ENCODE peak calls at places on chromosomes 3 and 15, in seven cellular contexts. W is H9, Q is RWPE2, V is HL-60, B is left ventricle myocardium inferior, H is PC-3, P is right lobe of liver. U is an unnamed sample.

GRCh38 chr3:160464321-160464720 is 14.7 kb upstream of the TRIM59 start:
- DNase-seq in W (no peak), Q (no peak), V (no peak), B (no peak), H (no peak), P (no peak), U (no peak)

GRCh38 chr15:49282366-49282765 is 112.3 kb downstream of the GALK2 start:
- DNase-seq in W (no peak), Q (no peak), V (no peak), B (no peak), H (no peak), P (no peak), U (no peak)

GRCh38 chr3:38496131-38496910 is at the start of gene EXOG:
- DNase-seq in W (peak; percentile 96), Q (peak; percentile 92), V (peak; percentile 95), B (peak; percentile 93), H (peak; percentile 92), P (peak; percentile 96), U (peak; percentile 98)

GRCh38 chr3:173531602-173532001 is 134.1 kb downstream of the NLGN1 start:
- DNase-seq in W (no peak), Q (no peak), V (no peak), B (no peak), H (no peak), P (no peak), U (no peak)

GRCh38 chr15:60721232-60721576 is 242.3 kb upstream of the ICE2 start:
- DNase-seq in W (no peak), Q (no peak), V (no peak), B (no peak), H (no peak), P (no peak), U (no peak)

GRCh38 chr3:126530171-126531050 is 6.5 kb downstream of the CHST13 start:
- DNase-seq in W (no peak), Q (no peak), V (peak; percentile 99), B (peak; percentile 53), H (no peak), P (peak; percentile 82), U (peak; percentile 10)

GRCh38 chr3:197426161-197426566 is 127.8 kb upstream of the DLG1 start:
- DNase-seq in W (no peak), Q (no peak), V (no peak), B (no peak), H (peak; percentile 8), P (no peak), U (no peak)

GRCh38 chr3:172519740-172520139 is 3.5 kb downstream of the TNFSF10 start:
- DNase-seq in W (no peak), Q (no peak), V (no peak), B (no peak), H (no peak), P (no peak), U (no peak)

GRCh38 chr3:157122116-157122515 is 37.8 kb downstream of the CCNL1 start:
- DNase-seq in W (no peak), Q (peak; percentile 80), V (no peak), B (no peak), H (peak; percentile 93), P (no peak), U (no peak)

GRCh38 chr15:73906346-73907017 is 19.8 kb upstream of the LOXL1 start:
- DNase-seq in W (no peak), Q (no peak), V (no peak), B (no peak), H (no peak), P (no peak), U (no peak)

GRCh38 chr3:88149516-88150362 is at the start of gene C3orf38:
- DNase-seq in W (peak; percentile 90), Q (peak; percentile 89), V (peak; percentile 92), B (peak; percentile 87), H (peak; percentile 94), P (peak; percentile 91), U (peak; percentile 90)

GRCh38 chr3:88150371-88150770 is 612 bp downstream of the C3orf38 start:
- DNase-seq in W (no peak), Q (no peak), V (no peak), B (no peak), H (no peak), P (no peak), U (no peak)

GRCh38 chr3:88150771-88151170 is 1.0 kb downstream of the C3orf38 start:
- DNase-seq in W (no peak), Q (no peak), V (no peak), B (no peak), H (no peak), P (no peak), U (no peak)

GRCh38 chr3:88149146-88149515 is 628 bp upstream of the C3orf38 start:
- DNase-seq in W (no peak), Q (peak; percentile 38), V (peak; percentile 54), B (no peak), H (no peak), P (no peak), U (no peak)

GRCh38 chr3:88151358-88151757 is 1.6 kb downstream of the C3orf38 start:
- DNase-seq in W (no peak), Q (no peak), V (no peak), B (no peak), H (peak; percentile 24), P (no peak), U (no peak)
- H3K27ac ChIP-seq in W (no peak overlapping the region), Q (no peak overlapping the region), V (peak overlapping the region; percentile 93), B (no peak overlapping the region), H (no peak overlapping the region), P (no peak overlapping the region), U (no peak overlapping the region)

GRCh38 chr15:67545864-67546263 is 3.4 kb downstream of the MAP2K5 start:
- DNase-seq in W (no peak), Q (no peak), V (no peak), B (no peak), H (no peak), P (no peak), U (no peak)

GRCh38 chr15:67544475-67544874 is 2.0 kb downstream of the MAP2K5 start:
- DNase-seq in W (no peak), Q (no peak), V (no peak), B (no peak), H (no peak), P (no peak), U (no peak)

GRCh38 chr15:67542192-67542461 is 376 bp upstream of the MAP2K5 start:
- DNase-seq in W (no peak), Q (no peak), V (no peak), B (no peak), H (peak; percentile 24), P (no peak), U (no peak)

GRCh38 chr15:67542462-67543347 is at the start of gene MAP2K5:
- DNase-seq in W (peak; percentile 68), Q (peak; percentile 90), V (peak; percentile 83), B (peak; percentile 91), H (peak; percentile 71), P (peak; percentile 93), U (peak; percentile 78)

DNA sequence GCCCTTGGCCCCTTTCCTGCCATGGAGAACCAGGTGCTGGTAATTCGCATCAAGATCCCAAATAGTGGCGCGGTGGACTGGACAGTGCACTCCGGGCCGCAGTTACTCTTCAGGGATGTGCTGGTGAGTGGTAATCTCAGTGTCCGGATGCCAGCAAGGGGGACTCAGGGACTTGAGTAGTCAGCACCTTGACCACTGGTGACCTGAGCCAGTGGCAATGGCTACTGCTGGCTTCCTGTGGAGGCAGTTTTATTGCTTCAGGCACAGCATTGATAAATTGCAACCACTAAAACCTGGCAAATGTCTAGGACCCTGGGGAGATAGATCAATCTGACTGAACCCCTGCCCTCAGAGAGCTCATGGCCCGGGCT is 830 bp downstream of the MAP2K5 start:
- DNase-seq in W (no peak), Q (no peak), V (no peak), B (no peak), H (peak; percentile 11), P (no peak), U (peak; percentile 25)
- H3K27ac ChIP-seq in W (no peak overlapping the region), Q (peak overlapping the region; percentile 52), V (peak overlapping the region; percentile 94), B (peak overlapping the region; percentile 90), H (no peak overlapping the region), P (no peak overlapping the region), U (peak overlapping the region; percentile 80)

GRCh38 chr3:106130384-106131084 is 261.7 kb upstream of the CBLB start:
- DNase-seq in W (no peak), Q (no peak), V (no peak), B (no peak), H (peak; percentile 50), P (no peak), U (no peak)
- H3K27ac ChIP-seq in W (no peak overlapping the region), Q (no peak overlapping the region), V (no peak overlapping the region), B (no peak overlapping the region), H (no peak overlapping the region), P (no peak overlapping the region), U (no peak overlapping the region)

DNA sequence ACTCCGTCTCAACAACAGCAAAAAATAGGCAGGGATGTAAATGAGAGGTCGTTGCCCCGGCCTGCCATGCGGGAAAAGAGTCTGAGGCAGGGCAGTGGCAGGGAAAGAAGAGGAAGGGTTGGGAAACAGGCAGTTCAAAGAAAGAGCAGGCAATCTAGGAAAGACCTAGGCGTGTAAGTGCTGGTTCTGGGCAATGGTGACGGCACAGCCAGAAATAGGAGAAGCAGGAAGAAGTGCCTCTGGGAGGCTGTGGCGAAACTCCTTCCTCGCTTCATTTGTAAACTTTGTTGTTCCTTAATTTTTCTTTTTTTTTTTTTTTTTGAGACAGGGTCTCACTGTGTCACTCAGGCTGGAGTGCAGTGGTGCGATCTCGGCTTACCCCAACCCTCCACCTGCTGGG is 4.3 kb downstream of the SLC51A start:
- DNase-seq in W (no peak), Q (no peak), V (peak; percentile 89), B (no peak), H (no peak), P (no peak), U (no peak)
- H3K27ac ChIP-seq in W (no peak overlapping the region), Q (no peak overlapping the region), V (peak overlapping the region; percentile 96), B (no peak overlapping the region), H (no peak overlapping the region), P (no peak overlapping the region), U (no peak overlapping the region)

GRCh38 chr3:50552598-50552997 is 14.9 kb downstream of the C3orf18 start:
- DNase-seq in W (no peak), Q (no peak), V (no peak), B (no peak), H (no peak), P (no peak), U (no peak)

GRCh38 chr3:50552058-50552435 is 15.5 kb downstream of the C3orf18 start:
- DNase-seq in W (no peak), Q (no peak), V (no peak), B (no peak), H (no peak), P (no peak), U (no peak)

GRCh38 chr3:50551293-50552057 is 16.1 kb downstream of the C3orf18 start:
- DNase-seq in W (no peak), Q (no peak), V (no peak), B (no peak), H (peak; percentile 25), P (no peak), U (no peak)

GRCh38 chr3:50550079-50550736 is 17.3 kb downstream of the C3orf18 start:
- DNase-seq in W (peak; percentile 81), Q (no peak), V (peak; percentile 45), B (peak; percentile 47), H (peak; percentile 71), P (no peak), U (peak; percentile 59)

DNA sequence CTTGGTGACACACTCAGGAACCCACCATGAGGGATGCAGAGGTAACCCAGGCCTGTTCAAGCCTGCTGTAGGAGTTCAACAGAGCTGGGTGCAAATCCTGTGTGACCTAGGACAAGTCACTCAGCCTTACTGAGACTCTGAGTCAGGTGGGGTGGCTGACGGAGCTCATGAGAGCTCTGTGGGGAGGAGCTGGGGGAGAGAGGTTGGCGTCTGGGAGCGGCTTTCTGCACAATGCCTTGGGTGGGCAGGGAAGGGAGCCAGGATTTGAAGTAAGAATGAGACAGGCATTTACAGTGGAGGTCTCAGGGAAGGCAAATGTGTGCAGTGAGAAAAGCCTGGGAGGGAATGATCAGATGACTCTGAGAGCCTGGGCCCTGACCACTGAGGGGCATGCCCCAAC is 18.3 kb downstream of the C3orf18 start:
- DNase-seq in W (no peak), Q (no peak), V (no peak), B (no peak), H (no peak), P (no peak), U (no peak)
- H3K27ac ChIP-seq in W (no peak overlapping the region), Q (no peak overlapping the region), V (no peak overlapping the region), B (no peak overlapping the region), H (no peak overlapping the region), P (no peak overlapping the region), U (no peak overlapping the region)